ENCODE peak calls at places on chromosomes 1 and 21, in six cellular contexts. I, U, E, M, S and G are unnamed samples.

GRCh38 chr1:55053265-55053954 is 14.1 kb downstream of the PCSK9 start:
- DNase-seq in I (no peak), U (no peak), E (peak; percentile 42), M (no peak), S (no peak), G (no peak)

GRCh38 chr1:102174259-102174863 is 177.6 kb upstream of the OLFM3 start:
- DNase-seq in I (peak; percentile 57), U (peak; percentile 74), E (peak; percentile 3), M (peak; percentile 8), S (no peak), G (peak; percentile 54)

GRCh38 chr21:35243171-35243570 is 194.1 kb upstream of the RUNX1 start:
- DNase-seq in I (no peak), U (no peak), E (no peak), M (no peak), S (no peak), G (no peak)

GRCh38 chr1:41423511-41424191 is 60.8 kb downstream of the EDN2 start:
- DNase-seq in I (peak; percentile 66), U (peak; percentile 70), E (no peak), M (peak; percentile 42), S (no peak), G (peak; percentile 79)

GRCh38 chr1:33234588-33234990 is 21.7 kb upstream of the ZNF362 start:
- DNase-seq in I (no peak), U (no peak), E (peak; percentile 35), M (no peak), S (no peak), G (peak; percentile 44)

GRCh38 chr1:197614916-197615692 is 160.2 kb downstream of the DENND1B start:
- DNase-seq in I (peak; percentile 39), U (peak; percentile 66), E (peak; percentile 60), M (no peak), S (peak; percentile 5), G (peak; percentile 45)

GRCh38 chr1:158600735-158601134 is 4.3 kb upstream of the OR10Z1 start:
- DNase-seq in I (no peak), U (no peak), E (no peak), M (no peak), S (no peak), G (no peak)

GRCh38 chr1:93000751-93001175 is 39.5 kb upstream of the DIPK1A start:
- DNase-seq in I (no peak), U (peak; percentile 74), E (no peak), M (no peak), S (no peak), G (no peak)

GRCh38 chr1:53616927-53617326 is 122.0 kb downstream of the GLIS1 start:
- DNase-seq in I (peak; percentile 41), U (peak; percentile 53), E (no peak), M (no peak), S (no peak), G (no peak)

GRCh38 chr1:1398677-1399186 is 403 bp downstream of the CCNL2 start:
- DNase-seq in I (no peak), U (no peak), E (no peak), M (peak; percentile 73), S (no peak), G (no peak)

GRCh38 chr1:179794669-179795068 is 51.6 kb downstream of the FAM163A start:
- DNase-seq in I (no peak), U (no peak), E (no peak), M (no peak), S (no peak), G (no peak)

GRCh38 chr1:21865943-21866628 is 54.0 kb downstream of the LDLRAD2 start:
- DNase-seq in I (peak; percentile 65), U (peak; percentile 83), E (peak; percentile 48), M (peak; percentile 73), S (peak; percentile 64), G (peak; percentile 27)

GRCh38 chr21:43369124-43369523 is 57.8 kb downstream of the SIK1 start:
- DNase-seq in I (no peak), U (no peak), E (peak; percentile 31), M (no peak), S (no peak), G (no peak)

GRCh38 chr1:212646588-212646987 is 38.0 kb downstream of the ATF3 start:
- DNase-seq in I (no peak), U (no peak), E (no peak), M (no peak), S (no peak), G (no peak)

GRCh38 chr1:212644866-212645556 is 36.5 kb downstream of the ATF3 start:
- DNase-seq in I (no peak), U (no peak), E (no peak), M (no peak), S (no peak), G (no peak)

GRCh38 chr1:212647004-212647403 is 38.4 kb downstream of the ATF3 start:
- DNase-seq in I (no peak), U (no peak), E (no peak), M (no peak), S (no peak), G (no peak)

GRCh38 chr1:212648431-212648830 is 39.9 kb downstream of the ATF3 start:
- DNase-seq in I (no peak), U (no peak), E (no peak), M (no peak), S (no peak), G (no peak)

DNA sequence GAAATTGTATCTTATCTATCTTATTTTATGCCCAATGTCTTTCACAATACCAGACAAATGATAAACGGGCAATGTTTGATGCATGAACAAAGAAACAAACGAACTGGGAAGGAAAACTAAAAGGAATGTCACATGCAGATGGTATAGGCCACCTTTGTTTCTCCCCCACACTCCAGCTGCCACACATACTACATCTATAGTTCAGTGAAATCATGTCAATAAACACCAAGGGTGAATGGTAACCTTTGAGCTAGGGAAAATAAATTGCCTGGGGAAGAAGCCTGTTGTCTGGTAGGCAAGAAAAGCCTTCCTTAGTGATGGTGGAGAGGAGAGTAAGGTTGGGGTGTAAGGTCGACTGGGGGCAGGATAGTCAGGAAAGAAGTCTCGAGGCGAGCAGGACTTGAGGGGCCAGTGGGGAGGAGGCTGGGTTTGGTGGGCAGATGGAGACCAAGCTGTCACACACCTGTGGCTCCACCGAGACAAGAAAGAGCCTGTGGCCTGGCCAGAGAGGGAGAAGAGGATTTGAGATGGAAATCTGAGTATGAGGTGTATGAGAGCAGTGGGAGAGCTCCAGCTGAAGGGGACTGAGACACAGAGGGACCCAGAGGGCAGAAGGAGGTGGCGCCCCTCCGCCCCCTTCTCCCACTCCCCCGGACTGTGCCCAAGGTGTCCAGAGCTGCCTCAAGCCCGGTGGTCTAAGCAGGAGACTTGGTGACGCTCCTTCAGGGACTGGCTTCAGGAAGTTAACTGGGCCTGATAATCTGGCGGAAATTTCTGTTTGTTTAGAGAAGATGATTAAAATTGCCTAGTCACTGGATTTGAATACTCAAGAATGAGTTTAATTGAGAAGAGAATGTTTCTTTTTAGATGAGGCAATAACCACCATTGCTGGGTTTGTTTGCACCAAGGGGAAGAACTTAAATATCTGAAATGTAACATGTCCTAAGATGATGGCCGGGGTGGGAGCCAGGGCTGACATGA is 37.3 kb downstream of the ATF3 start:
- DNase-seq in I (no peak), U (no peak), E (peak; percentile 18), M (no peak), S (no peak), G (no peak)
- TF ChIP-seq CREB1 in I (no peak), U (no peak), E (no peak), M (no peak), S (no peak), G (no peak)

GRCh38 chr1:81801834-81802531 is 1.2 kb downstream of the ADGRL2 start:
- DNase-seq in I (peak; percentile 38), U (peak; percentile 58), E (no peak), M (no peak), S (no peak), G (peak; percentile 64)
- TF ChIP-seq CREB1 in I (no peak), U (no peak), E (no peak), M (no peak), S (no peak), G (no peak)

GRCh38 chr1:244011251-244011650 is 39.8 kb upstream of the ZBTB18 start:
- DNase-seq in I (no peak), U (peak; percentile 17), E (no peak), M (no peak), S (no peak), G (no peak)

GRCh38 chr1:244013100-244013499 is 38.0 kb upstream of the ZBTB18 start:
- DNase-seq in I (no peak), U (no peak), E (no peak), M (no peak), S (no peak), G (no peak)

GRCh38 chr1:244010599-244011211 is 40.4 kb upstream of the ZBTB18 start:
- DNase-seq in I (no peak), U (no peak), E (no peak), M (no peak), S (no peak), G (no peak)

GRCh38 chr1:244011796-244012195 is 39.3 kb upstream of the ZBTB18 start:
- DNase-seq in I (no peak), U (peak; percentile 68), E (no peak), M (no peak), S (no peak), G (no peak)

GRCh38 chr1:244012232-244012631 is 38.9 kb upstream of the ZBTB18 start:
- DNase-seq in I (no peak), U (peak; percentile 52), E (no peak), M (no peak), S (no peak), G (no peak)
- TF ChIP-seq CREB1 in I (no peak), U (no peak), E (no peak), M (no peak), S (no peak), G (no peak)

GRCh38 chr1:37947364-37947763 is 511 bp upstream of the INPP5B start:
- DNase-seq in I (no peak), U (no peak), E (no peak), M (no peak), S (no peak), G (no peak)

GRCh38 chr1:37946703-37947360 is at the start of gene INPP5B:
- DNase-seq in I (peak; percentile 87), U (peak; percentile 97), E (peak; percentile 83), M (peak; percentile 90), S (peak; percentile 60), G (peak; percentile 67)

GRCh38 chr1:37944091-37944763 is 2.6 kb downstream of the INPP5B start:
- DNase-seq in I (no peak), U (no peak), E (no peak), M (no peak), S (no peak), G (no peak)

GRCh38 chr1:37944816-37945215 is 2.0 kb downstream of the INPP5B start:
- DNase-seq in I (no peak), U (no peak), E (no peak), M (no peak), S (no peak), G (no peak)

DNA sequence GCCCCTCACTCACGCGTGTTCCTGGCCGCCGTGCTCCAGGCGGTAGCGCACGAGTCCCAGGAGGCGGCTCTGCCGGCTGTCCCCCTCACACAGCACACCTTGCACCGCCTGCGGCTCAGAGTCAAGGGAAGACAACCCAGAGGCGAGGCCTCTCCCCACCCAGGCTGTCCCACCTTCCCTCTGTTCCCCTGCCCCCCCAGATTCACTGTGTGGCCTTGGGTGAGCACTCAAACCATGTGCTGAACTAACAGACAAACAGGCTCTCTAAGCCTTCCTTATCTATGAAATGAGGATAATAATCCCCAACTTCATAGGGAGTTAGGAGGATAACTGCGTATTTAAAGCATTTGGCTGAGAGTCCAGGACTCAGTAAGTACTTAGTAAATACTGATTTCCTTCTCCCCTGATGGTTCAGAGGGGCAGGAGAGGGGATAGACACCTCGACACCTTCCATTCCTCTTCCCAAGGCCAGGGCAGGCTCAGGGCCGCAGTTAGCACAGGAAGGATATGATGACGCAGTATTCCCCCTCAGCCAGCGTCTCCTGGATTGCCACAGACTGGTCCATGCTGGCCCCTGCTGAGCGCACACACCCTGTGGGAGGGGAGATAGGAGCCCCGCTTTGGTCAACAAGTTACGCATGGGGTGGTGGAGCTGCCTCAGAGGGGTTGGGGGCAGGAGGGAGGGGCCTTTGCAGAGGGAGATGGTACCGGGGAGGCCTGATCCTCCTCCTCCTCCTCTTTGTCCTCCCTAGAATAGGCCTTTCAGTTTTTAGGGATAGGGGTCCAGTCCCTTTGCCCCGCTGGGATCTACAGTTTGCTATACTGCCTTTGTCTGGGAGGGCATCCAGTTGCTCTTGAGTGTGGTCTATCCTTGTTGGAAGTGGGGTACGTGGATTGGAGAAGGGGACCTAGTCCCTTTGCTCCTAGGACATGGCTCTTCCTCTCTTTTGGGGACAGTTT is 830 bp downstream of the INPP5B start:
- DNase-seq in I (no peak), U (peak; percentile 28), E (peak; percentile 55), M (peak; percentile 90), S (no peak), G (no peak)
- TF ChIP-seq CREB1 in I (no peak), U (no peak), E (peak; percentile 60), M (peak; percentile 72), S (no peak), G (no peak)